ENCODE peak calls at places on chromosome 22, in ten cellular contexts. One of them, this sample, is unnamed. For H3K4me1, the result is how much of the 10 kb centered on the place peaks cover.

GRCh38 chr22:41910599-41911291 is 4.1 kb downstream of the SHISA8 start:
- DNase-seq in kidney: no peak
- DNase-seq in endothelial cell of umbilical vein: no peak
- DNase-seq in IMR-90: no peak
- DNase-seq in neural progenitor cell: peak
- DNase-seq in MM.1S: no peak
- DNase-seq in Karpas-422: no peak
- DNase-seq in K562: no peak
- DNase-seq in mammary epithelial cell: no peak
- DNase-seq in fibroblast of lung: peak
- DNase-seq in this sample: no peak

GRCh38 chr22:30843245-30843644 is 125.3 kb downstream of the MORC2 start:
- DNase-seq in kidney: no peak
- DNase-seq in endothelial cell of umbilical vein: no peak
- DNase-seq in IMR-90: no peak
- DNase-seq in neural progenitor cell: no peak
- DNase-seq in MM.1S: no peak
- DNase-seq in Karpas-422: no peak
- DNase-seq in K562: no peak
- DNase-seq in mammary epithelial cell: no peak
- DNase-seq in fibroblast of lung: peak
- DNase-seq in this sample: no peak

GRCh38 chr22:48952256-48953102 is 875.2 kb downstream of the BRD1 start:
- DNase-seq in kidney: no peak
- DNase-seq in endothelial cell of umbilical vein: no peak
- DNase-seq in IMR-90: no peak
- DNase-seq in neural progenitor cell: no peak
- DNase-seq in MM.1S: no peak
- DNase-seq in Karpas-422: no peak
- DNase-seq in K562: no peak
- DNase-seq in mammary epithelial cell: no peak
- DNase-seq in fibroblast of lung: no peak
- DNase-seq in this sample: no peak

GRCh38 chr22:18110194-18110943 is at the start of gene TUBA8:
- DNase-seq in kidney: peak
- DNase-seq in endothelial cell of umbilical vein: peak
- DNase-seq in IMR-90: peak
- DNase-seq in neural progenitor cell: peak
- DNase-seq in MM.1S: no peak
- DNase-seq in Karpas-422: peak
- DNase-seq in K562: no peak
- DNase-seq in mammary epithelial cell: peak
- DNase-seq in fibroblast of lung: peak
- DNase-seq in this sample: peak

GRCh38 chr22:16969508-16970327 is 38.3 kb downstream of the GAB4 start:
- DNase-seq in kidney: no peak
- DNase-seq in endothelial cell of umbilical vein: no peak
- DNase-seq in IMR-90: no peak
- DNase-seq in neural progenitor cell: no peak
- DNase-seq in MM.1S: no peak
- DNase-seq in Karpas-422: no peak
- DNase-seq in K562: no peak
- DNase-seq in mammary epithelial cell: no peak
- DNase-seq in fibroblast of lung: no peak
- DNase-seq in this sample: no peak

GRCh38 chr22:48705159-48705916 is 1122.3 kb downstream of the BRD1 start:
- DNase-seq in kidney: peak
- DNase-seq in endothelial cell of umbilical vein: no peak
- DNase-seq in IMR-90: no peak
- DNase-seq in neural progenitor cell: peak
- DNase-seq in MM.1S: no peak
- DNase-seq in Karpas-422: no peak
- DNase-seq in K562: no peak
- DNase-seq in mammary epithelial cell: no peak
- DNase-seq in fibroblast of lung: no peak
- DNase-seq in this sample: no peak

GRCh38 chr22:50683086-50683993 is 10.7 kb downstream of the SHANK3 start:
- DNase-seq in kidney: no peak
- DNase-seq in endothelial cell of umbilical vein: no peak
- DNase-seq in IMR-90: no peak
- DNase-seq in neural progenitor cell: peak
- DNase-seq in MM.1S: no peak
- DNase-seq in Karpas-422: no peak
- DNase-seq in K562: no peak
- DNase-seq in mammary epithelial cell: no peak
- DNase-seq in fibroblast of lung: no peak
- DNase-seq in this sample: no peak

GRCh38 chr22:49502126-49502826 is 325.4 kb downstream of the BRD1 start:
- DNase-seq in kidney: no peak
- DNase-seq in endothelial cell of umbilical vein: no peak
- DNase-seq in IMR-90: no peak
- DNase-seq in neural progenitor cell: no peak
- DNase-seq in MM.1S: no peak
- DNase-seq in Karpas-422: no peak
- DNase-seq in K562: no peak
- DNase-seq in mammary epithelial cell: no peak
- DNase-seq in fibroblast of lung: peak
- DNase-seq in this sample: no peak

GRCh38 chr22:49657275-49657973 is 170.2 kb downstream of the BRD1 start:
- DNase-seq in kidney: peak
- DNase-seq in endothelial cell of umbilical vein: peak
- DNase-seq in IMR-90: no peak
- DNase-seq in neural progenitor cell: no peak
- DNase-seq in MM.1S: peak
- DNase-seq in Karpas-422: peak
- DNase-seq in K562: peak
- DNase-seq in mammary epithelial cell: no peak
- DNase-seq in fibroblast of lung: no peak
- DNase-seq in this sample: peak

GRCh38 chr22:47213571-47214230 is 451.3 kb downstream of the TBC1D22A start:
- DNase-seq in kidney: no peak
- DNase-seq in endothelial cell of umbilical vein: no peak
- DNase-seq in IMR-90: no peak
- DNase-seq in neural progenitor cell: peak
- DNase-seq in MM.1S: peak
- DNase-seq in Karpas-422: peak
- DNase-seq in K562: peak
- DNase-seq in mammary epithelial cell: no peak
- DNase-seq in fibroblast of lung: no peak
- DNase-seq in this sample: peak

GRCh38 chr22:41447435-41448188 is 1.0 kb upstream of the TOB2 start:
- DNase-seq in kidney: peak
- DNase-seq in endothelial cell of umbilical vein: peak
- DNase-seq in IMR-90: peak
- DNase-seq in neural progenitor cell: peak
- DNase-seq in MM.1S: peak
- DNase-seq in Karpas-422: peak
- DNase-seq in K562: peak
- DNase-seq in mammary epithelial cell: peak
- DNase-seq in fibroblast of lung: peak
- DNase-seq in this sample: peak

GRCh38 chr22:29842740-29843139 is 4.7 kb upstream of the ASCC2 start:
- DNase-seq in kidney: no peak
- DNase-seq in endothelial cell of umbilical vein: peak
- DNase-seq in IMR-90: peak
- DNase-seq in neural progenitor cell: no peak
- DNase-seq in MM.1S: no peak
- DNase-seq in Karpas-422: no peak
- DNase-seq in K562: no peak
- DNase-seq in mammary epithelial cell: peak
- DNase-seq in fibroblast of lung: peak
- DNase-seq in this sample: peak

GRCh38 chr22:49734390-49734789 is 93.3 kb downstream of the BRD1 start:
- DNase-seq in kidney: peak
- DNase-seq in endothelial cell of umbilical vein: no peak
- DNase-seq in IMR-90: no peak
- DNase-seq in neural progenitor cell: no peak
- DNase-seq in MM.1S: no peak
- DNase-seq in Karpas-422: no peak
- DNase-seq in K562: no peak
- DNase-seq in mammary epithelial cell: no peak
- DNase-seq in fibroblast of lung: no peak
- DNase-seq in this sample: no peak

GRCh38 chr22:39283312-39284141 is 35.9 kb downstream of the RPL3 start:
- DNase-seq in kidney: peak
- DNase-seq in endothelial cell of umbilical vein: peak
- DNase-seq in IMR-90: peak
- DNase-seq in neural progenitor cell: no peak
- DNase-seq in MM.1S: no peak
- DNase-seq in Karpas-422: no peak
- DNase-seq in K562: peak
- DNase-seq in mammary epithelial cell: peak
- DNase-seq in fibroblast of lung: peak
- DNase-seq in this sample: peak

GRCh38 chr22:31300896-31301295 is 8.6 kb upstream of the PIK3IP1 start:
- DNase-seq in kidney: no peak
- DNase-seq in endothelial cell of umbilical vein: no peak
- DNase-seq in IMR-90: no peak
- DNase-seq in neural progenitor cell: no peak
- DNase-seq in MM.1S: no peak
- DNase-seq in Karpas-422: no peak
- DNase-seq in K562: no peak
- DNase-seq in mammary epithelial cell: no peak
- DNase-seq in fibroblast of lung: no peak
- DNase-seq in this sample: no peak

GRCh38 chr22:37563153-37564081 is 3.1 kb downstream of the CDC42EP1 start:
- DNase-seq in kidney: peak
- DNase-seq in endothelial cell of umbilical vein: peak
- DNase-seq in IMR-90: peak
- DNase-seq in neural progenitor cell: no peak
- DNase-seq in MM.1S: no peak
- DNase-seq in Karpas-422: no peak
- DNase-seq in K562: no peak
- DNase-seq in mammary epithelial cell: peak
- DNase-seq in fibroblast of lung: peak
- DNase-seq in this sample: peak
- H3K4me1 ChIP-seq in kidney: under half
- H3K4me1 ChIP-seq in endothelial cell of umbilical vein: half or more
- H3K4me1 ChIP-seq in IMR-90: under half
- H3K4me1 ChIP-seq in neural progenitor cell: under half
- H3K4me1 ChIP-seq in MM.1S: under half
- H3K4me1 ChIP-seq in Karpas-422: under half
- H3K4me1 ChIP-seq in K562: under half
- H3K4me1 ChIP-seq in mammary epithelial cell: half or more
- H3K4me1 ChIP-seq in fibroblast of lung: under half
- H3K4me1 ChIP-seq in this sample: half or more

GRCh38 chr22:46041642-46042041 is 64.7 kb upstream of the WNT7B start:
- DNase-seq in kidney: peak
- DNase-seq in endothelial cell of umbilical vein: no peak
- DNase-seq in IMR-90: no peak
- DNase-seq in neural progenitor cell: no peak
- DNase-seq in MM.1S: no peak
- DNase-seq in Karpas-422: no peak
- DNase-seq in K562: no peak
- DNase-seq in mammary epithelial cell: no peak
- DNase-seq in fibroblast of lung: no peak
- DNase-seq in this sample: no peak
- H3K9ac ChIP-seq in kidney: no peak
- H3K9ac ChIP-seq in endothelial cell of umbilical vein: no peak
- H3K9ac ChIP-seq in IMR-90: no peak
- H3K9ac ChIP-seq in neural progenitor cell: no peak
- H3K9ac ChIP-seq in MM.1S: no peak
- H3K9ac ChIP-seq in Karpas-422: peak
- H3K9ac ChIP-seq in K562: no peak
- H3K9ac ChIP-seq in mammary epithelial cell: no peak
- H3K9ac ChIP-seq in fibroblast of lung: no peak
- H3K9ac ChIP-seq in this sample: no peak

GRCh38 chr22:33568934-33569496 is 351.3 kb downstream of the LARGE1 start:
- DNase-seq in kidney: no peak
- DNase-seq in endothelial cell of umbilical vein: no peak
- DNase-seq in IMR-90: peak
- DNase-seq in neural progenitor cell: no peak
- DNase-seq in MM.1S: peak
- DNase-seq in Karpas-422: peak
- DNase-seq in K562: no peak
- DNase-seq in mammary epithelial cell: no peak
- DNase-seq in fibroblast of lung: no peak
- DNase-seq in this sample: no peak

GRCh38 chr22:33565580-33565995 is 354.7 kb downstream of the LARGE1 start:
- DNase-seq in kidney: no peak
- DNase-seq in endothelial cell of umbilical vein: no peak
- DNase-seq in IMR-90: no peak
- DNase-seq in neural progenitor cell: no peak
- DNase-seq in MM.1S: no peak
- DNase-seq in Karpas-422: peak
- DNase-seq in K562: no peak
- DNase-seq in mammary epithelial cell: no peak
- DNase-seq in fibroblast of lung: no peak
- DNase-seq in this sample: no peak

GRCh38 chr22:33569547-33569946 is 350.7 kb downstream of the LARGE1 start:
- DNase-seq in kidney: no peak
- DNase-seq in endothelial cell of umbilical vein: no peak
- DNase-seq in IMR-90: no peak
- DNase-seq in neural progenitor cell: no peak
- DNase-seq in MM.1S: no peak
- DNase-seq in Karpas-422: peak
- DNase-seq in K562: no peak
- DNase-seq in mammary epithelial cell: no peak
- DNase-seq in fibroblast of lung: no peak
- DNase-seq in this sample: no peak

GRCh38 chr22:33573479-33573878 is 346.8 kb downstream of the LARGE1 start:
- DNase-seq in kidney: no peak
- DNase-seq in endothelial cell of umbilical vein: no peak
- DNase-seq in IMR-90: no peak
- DNase-seq in neural progenitor cell: no peak
- DNase-seq in MM.1S: no peak
- DNase-seq in Karpas-422: no peak
- DNase-seq in K562: no peak
- DNase-seq in mammary epithelial cell: no peak
- DNase-seq in fibroblast of lung: no peak
- DNase-seq in this sample: no peak

DNA sequence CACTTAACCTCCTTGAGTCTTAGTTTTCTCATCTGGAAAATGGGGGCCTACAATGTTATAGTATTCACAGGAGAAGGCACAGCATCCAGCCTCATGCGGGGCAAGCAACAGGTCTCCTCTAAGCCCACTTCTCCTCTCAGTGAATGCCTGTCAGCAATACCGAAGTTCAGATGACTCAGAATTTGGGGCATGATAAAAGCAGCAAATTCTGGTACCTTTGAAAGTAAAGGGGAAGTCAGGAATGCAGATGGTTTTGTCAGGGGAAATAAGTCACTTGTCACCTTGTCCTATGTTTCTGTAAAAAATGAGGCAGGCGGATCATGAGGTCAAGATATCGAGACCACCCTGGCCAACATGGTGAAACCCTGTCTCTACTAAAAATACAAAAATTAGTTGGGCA is 350.2 kb downstream of the LARGE1 start:
- DNase-seq in kidney: no peak
- DNase-seq in endothelial cell of umbilical vein: no peak
- DNase-seq in IMR-90: no peak
- DNase-seq in neural progenitor cell: no peak
- DNase-seq in MM.1S: no peak
- DNase-seq in Karpas-422: peak
- DNase-seq in K562: no peak
- DNase-seq in mammary epithelial cell: no peak
- DNase-seq in fibroblast of lung: no peak
- DNase-seq in this sample: no peak
- H3K4me1 ChIP-seq in kidney: under half
- H3K4me1 ChIP-seq in endothelial cell of umbilical vein: under half
- H3K4me1 ChIP-seq in IMR-90: under half
- H3K4me1 ChIP-seq in neural progenitor cell: under half
- H3K4me1 ChIP-seq in MM.1S: under half
- H3K4me1 ChIP-seq in Karpas-422: under half
- H3K4me1 ChIP-seq in K562: under half
- H3K4me1 ChIP-seq in mammary epithelial cell: under half
- H3K4me1 ChIP-seq in fibroblast of lung: under half
- H3K4me1 ChIP-seq in this sample: under half

GRCh38 chr22:19590696-19591095 is 66.5 kb upstream of the CLDN5 start:
- DNase-seq in kidney: peak
- DNase-seq in endothelial cell of umbilical vein: no peak
- DNase-seq in IMR-90: no peak
- DNase-seq in neural progenitor cell: no peak
- DNase-seq in MM.1S: no peak
- DNase-seq in Karpas-422: no peak
- DNase-seq in K562: peak
- DNase-seq in mammary epithelial cell: no peak
- DNase-seq in fibroblast of lung: no peak
- DNase-seq in this sample: no peak
- H3K9ac ChIP-seq in kidney: no peak
- H3K9ac ChIP-seq in endothelial cell of umbilical vein: no peak
- H3K9ac ChIP-seq in IMR-90: no peak
- H3K9ac ChIP-seq in neural progenitor cell: no peak
- H3K9ac ChIP-seq in MM.1S: no peak
- H3K9ac ChIP-seq in Karpas-422: no peak
- H3K9ac ChIP-seq in K562: no peak
- H3K9ac ChIP-seq in mammary epithelial cell: no peak
- H3K9ac ChIP-seq in fibroblast of lung: no peak
- H3K9ac ChIP-seq in this sample: no peak